ENCODE peak calls at places on chromosomes 1 and 21, in eight cellular contexts. B is uterus, V is neural progenitor cell, U is tibial artery, Q is PC-3, M is DND-41, C is esophagus squamous epithelium, G is neuronal stem cell. X is an unnamed sample. For H3K9me3 and H3K4me1, the result is how much of the 10 kb centered on the place peaks cover.

GRCh38 chr1:109241841-109242301 is 7.5 kb upstream of the CELSR2 start:
- DNase-seq in B (no peak), V (no peak), U (no peak), Q (no peak), M (no peak), C (no peak), G (no peak), X (no peak)

GRCh38 chr1:9561429-9561828 is 22.2 kb downstream of the SLC25A33 start:
- DNase-seq in B (peak), V (no peak), U (no peak), Q (peak), M (no peak), C (no peak), G (no peak), X (peak)

GRCh38 chr21:21860888-21861287 is 862.7 kb downstream of the NCAM2 start:
- DNase-seq in B (no peak), V (no peak), U (no peak), Q (peak), M (no peak), C (no peak), G (no peak), X (no peak)

GRCh38 chr1:150621497-150622113 is 7.8 kb downstream of the ENSA start:
- DNase-seq in B (peak), V (peak), U (peak), Q (peak), M (peak), C (no peak), G (no peak), X (peak)

GRCh38 chr1:51313268-51313852 is 17.0 kb downstream of the TTC39A start:
- DNase-seq in B (no peak), V (peak), U (no peak), Q (peak), M (no peak), C (no peak), G (no peak), X (no peak)

GRCh38 chr1:209497729-209498128 is 85.8 kb upstream of the CAMK1G start:
- DNase-seq in B (no peak), V (no peak), U (no peak), Q (no peak), M (no peak), C (no peak), G (no peak), X (no peak)

GRCh38 chr1:40751802-40752201 is 31.8 kb upstream of the KCNQ4 start:
- DNase-seq in B (no peak), V (no peak), U (no peak), Q (peak), M (no peak), C (no peak), G (no peak), X (no peak)

GRCh38 chr1:16903054-16903453 is 7.3 kb downstream of the RNU1-2 start:
- DNase-seq in B (no peak), V (no peak), U (no peak), Q (peak), M (no peak), C (no peak), G (no peak), X (no peak)

GRCh38 chr1:241603626-241604337 is 36.4 kb downstream of the CHML start:
- DNase-seq in B (no peak), V (no peak), U (no peak), Q (peak), M (no peak), C (no peak), G (no peak), X (no peak)

GRCh38 chr1:70084314-70084915 is 121.0 kb downstream of the LRRC40 start:
- DNase-seq in B (no peak), V (no peak), U (no peak), Q (peak), M (no peak), C (no peak), G (no peak), X (no peak)

GRCh38 chr1:171794085-171794484 is 12.6 kb downstream of the METTL13 start:
- DNase-seq in B (no peak), V (no peak), U (no peak), Q (peak), M (peak), C (no peak), G (no peak), X (no peak)

GRCh38 chr21:44392185-44392584 is 38.8 kb downstream of the TRPM2 start:
- DNase-seq in B (no peak), V (no peak), U (no peak), Q (no peak), M (no peak), C (no peak), G (no peak), X (no peak)

GRCh38 chr1:52906135-52906603 is 15.4 kb downstream of the ECHDC2 start:
- DNase-seq in B (no peak), V (no peak), U (no peak), Q (no peak), M (no peak), C (no peak), G (no peak), X (no peak)

GRCh38 chr1:52907068-52907811 is 14.3 kb downstream of the ECHDC2 start:
- DNase-seq in B (no peak), V (no peak), U (no peak), Q (peak), M (no peak), C (no peak), G (no peak), X (no peak)

GRCh38 chr1:52904590-52905375 is 16.8 kb downstream of the ECHDC2 start:
- DNase-seq in B (no peak), V (peak), U (no peak), Q (peak), M (peak), C (no peak), G (no peak), X (peak)

GRCh38 chr1:52905376-52905698 is 16.2 kb downstream of the ECHDC2 start:
- DNase-seq in B (no peak), V (no peak), U (no peak), Q (no peak), M (no peak), C (no peak), G (no peak), X (no peak)

GRCh38 chr1:52907812-52908153 is 13.8 kb downstream of the ECHDC2 start:
- DNase-seq in B (no peak), V (no peak), U (no peak), Q (no peak), M (no peak), C (no peak), G (no peak), X (no peak)
- H3K27ac ChIP-seq in B (no peak), V (no peak), U (no peak), Q (no peak), M (no peak), C (no peak), G (no peak), X (no peak)

DNA sequence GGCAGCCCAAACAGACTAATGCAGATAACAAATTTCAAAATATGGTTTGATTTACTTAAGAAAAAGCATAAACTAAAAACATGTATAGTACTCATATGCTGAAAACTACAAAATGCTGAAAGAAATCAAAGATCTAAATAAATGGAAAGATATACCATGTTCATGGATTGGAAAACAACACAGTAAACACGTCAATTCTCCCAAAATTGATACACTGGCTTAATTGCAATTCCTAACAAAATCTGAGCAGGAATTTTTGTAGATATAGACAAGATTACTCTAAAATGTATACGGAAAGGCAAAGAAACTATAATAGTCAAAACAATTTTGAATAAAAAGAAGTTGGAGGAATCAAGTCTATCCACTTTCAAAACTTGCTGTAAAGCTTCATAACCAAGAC is 21.0 kb downstream of the SLC19A1 start:
- DNase-seq in B (no peak), V (no peak), U (no peak), Q (no peak), M (no peak), C (no peak), G (no peak), X (no peak)
- H3K9me3 ChIP-seq in B (under half), V (under half), U (under half), Q (under half), M (under half), C (under half), G (under half), X (under half)

DNA sequence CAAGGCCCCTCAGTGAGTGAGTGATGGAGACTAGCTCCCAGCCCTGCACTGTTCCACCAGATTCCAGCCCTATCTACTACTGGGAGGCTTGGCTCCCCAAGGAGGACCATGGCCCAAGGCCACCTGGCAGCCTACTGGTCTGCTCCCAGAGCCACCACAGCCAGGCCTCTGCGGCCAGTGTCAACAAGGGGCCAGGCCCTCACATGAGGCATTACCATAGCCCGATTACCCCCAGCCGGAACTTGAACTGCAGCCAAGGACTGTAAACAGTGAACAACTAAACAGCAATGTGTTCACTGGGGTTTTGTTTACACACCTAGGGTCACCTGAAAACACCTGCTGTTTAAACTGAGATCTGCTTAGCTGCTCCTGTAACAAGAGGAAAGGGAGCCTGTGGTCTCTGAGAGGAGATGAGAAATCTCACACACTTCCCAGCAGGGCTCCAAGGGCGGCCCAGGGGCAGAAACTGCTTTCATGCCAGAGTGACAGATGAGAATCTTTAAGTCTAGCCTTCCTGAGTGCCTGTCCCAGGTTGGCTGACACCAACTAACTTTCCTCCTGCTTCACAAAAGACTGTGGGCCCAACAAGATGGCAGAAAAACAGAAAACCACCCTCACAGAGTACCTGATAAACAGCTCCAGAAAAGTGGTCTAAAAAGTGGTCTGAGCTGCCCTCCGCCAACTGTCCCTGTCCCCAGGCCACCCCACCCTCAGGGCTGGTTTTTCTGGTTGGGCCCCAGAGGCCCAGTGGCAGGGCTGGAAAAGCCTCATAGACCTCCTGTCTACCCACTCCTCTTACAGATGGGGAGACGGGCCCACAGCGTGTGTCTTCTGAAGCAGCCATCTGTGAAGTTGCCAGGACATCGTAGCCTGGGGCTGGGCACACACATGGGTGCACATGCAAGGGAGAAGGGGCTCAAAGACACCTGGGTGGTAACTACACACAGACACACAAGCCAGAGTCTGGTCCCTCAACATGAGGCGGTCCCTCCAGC is 28.8 kb downstream of the MEF2D start:
- DNase-seq in B (no peak), V (no peak), U (peak), Q (peak), M (no peak), C (no peak), G (no peak), X (no peak)
- H3K4me1 ChIP-seq in B (under half), V (under half), U (half or more), Q (under half), M (under half), C (under half), G (under half), X (under half)

GRCh38 chr1:156749429-156750118 is 1.9 kb downstream of the HDGF start:
- DNase-seq in B (no peak), V (no peak), U (no peak), Q (peak), M (no peak), C (no peak), G (no peak), X (no peak)
- H3K27ac ChIP-seq in B (peak), V (peak), U (peak), Q (peak), M (peak), C (peak), G (peak), X (peak)

GRCh38 chr21:30881480-30881879 is at the start of gene KRTAP11-1:
- DNase-seq in B (no peak), V (no peak), U (no peak), Q (no peak), M (no peak), C (no peak), G (no peak), X (no peak)
- H3K9me3 ChIP-seq in B (under half), V (under half), U (under half), Q (under half), M (under half), C (under half), G (under half), X (under half)

GRCh38 chr1:184052750-184053149 is 1.2 kb downstream of the TSEN15 start:
- DNase-seq in B (no peak), V (no peak), U (no peak), Q (no peak), M (no peak), C (no peak), G (no peak), X (no peak)
- H3K4me1 ChIP-seq in B (under half), V (half or more), U (under half), Q (under half), M (under half), C (under half), G (under half), X (under half)

GRCh38 chr1:19400189-19400588 is 85.2 kb downstream of the CAPZB start:
- DNase-seq in B (no peak), V (no peak), U (no peak), Q (no peak), M (no peak), C (no peak), G (no peak), X (no peak)
- H3K27ac ChIP-seq in B (peak), V (no peak), U (peak), Q (no peak), M (no peak), C (peak), G (no peak), X (no peak)

GRCh38 chr1:46768445-46768844 is 30.4 kb upstream of the CYP4B1 start:
- DNase-seq in B (no peak), V (no peak), U (no peak), Q (no peak), M (no peak), C (no peak), G (no peak), X (no peak)

GRCh38 chr1:46774297-46774696 is 24.5 kb upstream of the CYP4B1 start:
- DNase-seq in B (no peak), V (no peak), U (no peak), Q (no peak), M (no peak), C (no peak), G (no peak), X (no peak)

GRCh38 chr1:46769028-46769740 is 29.7 kb upstream of the CYP4B1 start:
- DNase-seq in B (no peak), V (no peak), U (no peak), Q (no peak), M (no peak), C (no peak), G (no peak), X (no peak)

GRCh38 chr1:46770541-46770940 is 28.3 kb upstream of the CYP4B1 start:
- DNase-seq in B (no peak), V (no peak), U (no peak), Q (no peak), M (no peak), C (no peak), G (no peak), X (no peak)

DNA sequence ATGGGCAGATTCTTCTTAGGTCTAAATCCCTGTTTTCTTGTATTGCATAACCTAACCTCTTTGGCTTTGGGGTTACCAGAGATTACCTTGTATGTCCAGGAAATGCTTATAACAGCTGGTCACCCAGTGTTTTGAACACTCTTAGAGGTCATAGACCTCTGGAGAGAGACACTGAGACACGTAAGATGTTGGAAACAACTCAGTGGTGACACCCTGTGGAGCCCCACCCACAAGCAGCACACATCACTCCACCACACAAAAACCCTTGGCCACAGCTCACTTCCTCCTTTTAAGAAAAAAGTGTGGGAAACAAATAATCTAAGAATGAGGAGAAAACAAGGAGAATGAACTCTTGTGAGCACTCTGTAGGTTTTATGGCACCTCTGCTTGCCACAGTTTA is 26.3 kb upstream of the CYP4B1 start:
- DNase-seq in B (no peak), V (no peak), U (peak), Q (no peak), M (no peak), C (no peak), G (no peak), X (no peak)
- H3K9me3 ChIP-seq in B (under half), V (under half), U (under half), Q (under half), M (under half), C (under half), G (under half), X (under half)

X was measured in CD8-positive, alpha-beta memory T cell.